ENCODE peak calls at places on chromosomes 16 and 17, in four cellular contexts. P is tibial artery, V is epithelial cell of esophagus, W is GM12865. D is an unnamed sample.
A peak's percentile ranks its signal among the peaks of the same experiment; 100 is the strongest.

GRCh38 chr17:17783825-17784598 is 52.8 kb downstream of the SREBF1 start:
- DNase-seq in P (no peak), V (no peak), W (peak; percentile 61), D (no peak)

GRCh38 chr16:50878966-50879615 is 137.2 kb downstream of the CYLD start:
- DNase-seq in P (no peak), V (no peak), W (no peak), D (no peak)

GRCh38 chr17:15220785-15221184 is 44.3 kb downstream of the PMP22 start:
- DNase-seq in V (no peak), P (no peak), W (no peak), D (no peak)

GRCh38 chr16:19809121-19809635 is 75.5 kb downstream of the GPRC5B start:
- DNase-seq in W (no peak), P (no peak), V (no peak), D (no peak)

GRCh38 chr17:72318131-72318530 is 197.3 kb downstream of the SOX9 start:
- DNase-seq in P (no peak), V (peak; percentile 27), W (no peak), D (no peak)

GRCh38 chr17:36755586-36755985 is 154.2 kb downstream of the MRM1 start:
- DNase-seq in W (peak; percentile 42), V (peak; percentile 49), P (no peak), D (no peak)

GRCh38 chr16:26787924-26788323 is 278.8 kb upstream of the C16orf82 start:
- DNase-seq in P (no peak), W (peak; percentile 16), V (no peak), D (peak; percentile 18)

GRCh38 chr17:7794063-7794663 is 39.9 kb upstream of the KDM6B start:
- DNase-seq in P (no peak), V (no peak), W (no peak), D (no peak)

GRCh38 chr16:63157818-63158217 is 1121.6 kb upstream of the CDH8 start:
- DNase-seq in P (no peak), W (no peak), V (no peak), D (no peak)

GRCh38 chr16:31200821-31201510 is 1.6 kb downstream of the PYCARD start:
- DNase-seq in P (no peak), W (peak; percentile 53), V (peak; percentile 41), D (no peak)

GRCh38 chr17:36188891-36189306 is 7.7 kb downstream of the CCL3L1 start:
- DNase-seq in P (no peak), V (no peak), W (peak; percentile 79), D (peak; percentile 57)

GRCh38 chr16:8519179-8519578 is 71.1 kb downstream of the TMEM114 start:
- DNase-seq in P (no peak), V (no peak), W (no peak), D (no peak)

GRCh38 chr17:48814504-48814903 is 2.5 kb downstream of the TTLL6 start:
- DNase-seq in W (peak; percentile 59), P (no peak), V (peak; percentile 58), D (no peak)

GRCh38 chr16:83363521-83363920 is 444.3 kb upstream of the HSBP1 start:
- DNase-seq in P (no peak), V (peak; percentile 36), W (no peak), D (no peak)

GRCh38 chr16:54287758-54288591 is 1.4 kb upstream of the IRX3 start:
- DNase-seq in P (no peak), V (no peak), W (no peak), D (no peak)
- H3K4me3 ChIP-seq in P (peak overlapping the region; percentile 66), V (peak overlapping the region; percentile 55), W (no peak overlapping the region), D (no peak overlapping the region)

DNA sequence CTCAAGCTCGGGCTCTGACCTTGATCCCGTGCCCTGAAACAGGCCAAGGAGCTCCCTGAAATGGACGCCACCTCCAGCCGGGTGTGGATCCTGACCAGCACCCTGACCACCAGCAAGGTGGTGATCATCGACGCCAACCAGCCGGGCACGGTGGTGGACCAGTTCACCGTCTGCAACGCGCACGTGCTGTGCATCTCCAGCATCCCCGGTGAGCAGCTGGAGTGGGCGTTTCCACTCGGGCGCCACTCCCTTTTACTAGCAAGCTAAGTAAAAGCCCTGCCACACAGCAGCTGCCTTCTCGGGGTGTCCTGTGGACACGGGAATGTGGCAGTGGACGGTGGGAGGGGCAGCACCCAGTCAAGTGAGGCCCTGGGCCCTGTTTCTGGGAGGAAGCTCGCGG is 6.4 kb downstream of the NME3 start:
- DNase-seq in W (no peak), P (no peak), V (no peak), D (no peak)
- TF ChIP-seq CTCF in W (no peak), P (no peak), V (no peak), D (no peak)

GRCh38 chr16:14527411-14528044 is 102.5 kb downstream of the PARN start:
- DNase-seq in P (peak; percentile 85), W (no peak), V (peak; percentile 45), D (no peak)

GRCh38 chr16:14530046-14530445 is 100.0 kb downstream of the PARN start:
- DNase-seq in P (no peak), W (no peak), V (no peak), D (no peak)

GRCh38 chr16:14531101-14531500 is 99.0 kb downstream of the PARN start:
- DNase-seq in P (no peak), W (no peak), V (no peak), D (no peak)

GRCh38 chr16:14528306-14528948 is 101.6 kb downstream of the PARN start:
- DNase-seq in V (no peak), W (no peak), P (no peak), D (no peak)

DNA sequence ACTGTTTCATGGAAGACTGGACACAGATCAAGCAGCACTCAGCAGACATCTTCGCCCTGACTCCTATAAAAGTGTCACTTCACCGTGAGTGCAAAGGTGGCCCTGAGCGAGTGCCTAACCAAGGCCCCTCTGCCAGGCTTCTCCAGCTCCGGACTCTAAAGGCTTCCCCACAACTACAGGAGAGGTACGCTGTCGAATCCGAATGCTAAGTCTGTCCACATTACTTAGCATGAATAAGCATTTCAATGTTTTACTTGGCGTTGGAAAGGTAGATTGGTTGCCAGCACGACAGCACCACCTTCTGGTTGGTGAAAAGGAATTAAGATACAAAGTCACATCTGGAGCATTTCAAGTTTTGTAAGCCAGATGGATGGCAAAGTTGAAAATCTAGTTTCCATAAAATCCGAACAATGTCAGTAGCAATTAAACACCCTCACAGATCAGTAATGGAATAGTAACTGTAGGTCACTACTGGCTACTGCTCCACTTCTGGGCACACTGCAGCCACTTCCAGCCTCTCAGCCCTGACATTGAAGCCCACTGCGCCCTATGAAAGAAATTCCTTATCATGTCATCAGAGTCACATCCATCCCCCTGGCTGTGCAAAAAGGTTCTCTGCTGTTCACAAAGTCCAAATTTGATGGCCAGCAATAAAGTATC is 100.9 kb downstream of the PARN start:
- DNase-seq in W (peak; percentile 92), V (peak; percentile 92), P (peak; percentile 90), D (peak; percentile 83)
- H3K4me3 ChIP-seq in W (no peak overlapping the region), V (no peak overlapping the region), P (peak overlapping the region; percentile 21), D (no peak overlapping the region)

DNA sequence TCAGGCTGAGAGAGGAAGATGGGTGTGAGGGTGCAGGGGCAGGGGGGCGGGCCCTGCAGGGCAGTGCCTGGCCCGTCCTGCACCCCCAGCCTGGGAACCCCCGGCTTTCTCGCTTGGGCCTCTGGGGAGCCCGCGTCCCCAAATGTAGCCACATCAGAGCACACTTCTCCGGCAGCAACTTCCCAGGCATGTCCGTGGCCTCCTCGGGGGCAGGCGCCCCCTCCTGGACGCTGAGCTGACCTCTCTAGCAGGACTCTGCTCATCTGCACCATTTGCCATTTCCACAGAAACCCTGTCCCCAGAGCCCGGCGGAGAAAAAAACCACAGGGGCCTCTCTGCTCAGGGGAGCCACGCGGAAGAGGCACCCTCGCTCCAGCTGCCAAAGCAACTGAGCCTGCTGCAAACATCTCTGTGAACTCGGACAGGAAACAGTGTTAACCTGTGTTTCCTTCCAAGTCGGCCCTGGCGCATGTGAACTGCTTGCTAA is 63.4 kb downstream of the KLHDC4 start:
- DNase-seq in P (no peak), W (peak; percentile 84), V (no peak), D (no peak)
- TF ChIP-seq CTCF in P (no peak), W (peak; percentile 52), V (peak; percentile 21), D (peak; percentile 63)

GRCh38 chr17:57947369-57947768 is 7.8 kb downstream of the CUEDC1 start:
- DNase-seq in W (no peak), P (no peak), V (no peak), D (no peak)
- H3K4me3 ChIP-seq in W (peak overlapping the region; percentile 21), P (peak overlapping the region; percentile 42), V (no peak overlapping the region), D (no peak overlapping the region)

DNA sequence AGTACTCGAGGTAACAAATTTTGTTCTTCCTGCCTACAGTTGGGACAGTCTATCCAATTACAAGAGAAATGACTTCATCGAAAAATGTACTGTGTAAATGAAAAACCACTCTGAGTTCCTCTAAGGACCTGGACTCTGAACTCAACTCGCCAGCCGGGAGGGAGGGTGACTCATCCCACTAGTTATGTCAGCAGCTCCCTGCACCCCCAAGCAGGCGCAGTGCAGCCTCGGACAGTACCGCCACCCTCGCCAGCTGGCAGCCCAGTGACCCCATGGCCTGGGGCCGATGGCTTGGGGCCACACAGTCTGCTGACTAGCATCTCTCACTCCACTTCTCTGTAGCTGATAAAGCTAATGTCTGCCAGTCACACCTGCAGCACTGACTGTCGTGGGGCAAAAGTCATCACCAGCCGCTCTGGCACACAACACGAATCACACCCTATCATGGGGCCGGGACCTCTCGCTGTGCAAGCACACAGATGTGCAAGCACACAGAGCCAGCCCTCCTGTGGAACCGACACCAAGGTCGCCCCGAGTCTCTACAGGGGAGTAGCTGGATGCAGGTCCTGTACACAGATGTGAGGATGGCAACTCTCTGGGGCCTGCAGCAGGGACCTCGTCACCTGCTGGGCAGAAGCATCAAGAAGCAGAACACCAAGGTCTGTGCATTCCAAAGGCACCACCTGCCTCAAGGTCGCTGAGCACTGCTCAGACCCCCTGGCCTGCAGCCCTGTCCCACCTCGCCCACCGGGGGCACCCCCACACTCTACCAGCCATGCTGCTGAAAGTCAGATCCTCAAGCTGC is 5.7 kb downstream of the CSNK1D start:
- DNase-seq in V (peak; percentile 88), W (no peak), P (peak; percentile 98), D (no peak)
- TF ChIP-seq CTCF in V (no peak), W (no peak), P (no peak), D (no peak)

DNA sequence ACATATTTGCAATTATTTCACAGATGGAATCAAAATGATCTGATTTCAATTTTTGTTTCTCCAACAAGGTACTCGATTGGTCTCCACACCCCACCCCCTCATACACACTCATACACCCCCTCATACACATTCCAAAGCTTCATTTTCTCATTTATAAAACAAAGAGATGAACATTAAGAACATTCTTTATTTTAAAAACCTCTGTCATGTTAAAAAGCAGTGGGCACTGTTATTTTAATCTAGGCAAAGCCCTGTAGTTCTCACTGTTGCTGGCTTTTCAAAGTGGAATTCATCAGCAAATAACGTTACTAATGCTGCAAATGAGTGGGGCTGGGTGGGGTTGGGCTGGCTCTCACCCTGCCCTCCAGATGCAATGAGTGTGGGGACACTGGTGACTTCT is 289.6 kb upstream of the ASIC2 start:
- DNase-seq in P (no peak), W (no peak), V (no peak), D (no peak)
- H3K4me3 ChIP-seq in P (no peak overlapping the region), W (no peak overlapping the region), V (no peak overlapping the region), D (no peak overlapping the region)

GRCh38 chr17:4895676-4896331 is 3.5 kb upstream of the C17orf107 start:
- DNase-seq in W (no peak), V (no peak), P (no peak), D (no peak)
- TF ChIP-seq CTCF in W (no peak), V (peak; percentile 6), P (no peak), D (no peak)

D was measured in GM12864.